ENCODE peak calls at places on chromosomes 2 and 18, in five cellular contexts. Z, W, N, V and A are unnamed samples.

GRCh38 chr18:57619881-57620280 is 1.8 kb downstream of the NARS1 start:
- DNase-seq in N (no peak), Z (no peak), V (no peak), W (no peak), A (no peak)

GRCh38 chr18:48098007-48098406 is 167.5 kb upstream of the SMAD2 start:
- DNase-seq in W (no peak), Z (no peak), N (no peak), V (no peak), A (no peak)

GRCh38 chr2:54258171-54258570 is 2.1 kb upstream of the TSPYL6 start:
- DNase-seq in V (no peak), N (no peak), Z (no peak), W (no peak), A (no peak)

GRCh38 chr2:1796581-1796930 is 52.2 kb upstream of the PXDN start:
- DNase-seq in V (no peak), W (no peak), Z (no peak), N (no peak), A (no peak)

GRCh38 chr18:79543861-79544385 is 135.7 kb upstream of the CTDP1 start:
- DNase-seq in N (no peak), V (no peak), W (no peak), Z (no peak), A (no peak)

GRCh38 chr2:160515120-160515519 is 21.5 kb upstream of the RBMS1 start:
- DNase-seq in V (no peak), W (no peak), N (no peak), Z (no peak), A (no peak)

GRCh38 chr2:120264995-120265394 is 12.3 kb downstream of the RALB start:
- DNase-seq in W (no peak), Z (no peak), V (no peak), N (no peak), A (no peak)

GRCh38 chr2:71457959-71458322 is 4.6 kb downstream of the DYSF start:
- DNase-seq in Z (no peak), W (no peak), N (no peak), V (no peak), A (no peak)

GRCh38 chr2:156435725-156436476 is at the start of gene GPD2:
- DNase-seq in V (peak), W (peak), N (peak), Z (peak), A (peak)

GRCh38 chr18:61892683-61893303 is at the start of gene RNF152:
- DNase-seq in V (no peak), W (no peak), Z (peak), N (no peak), A (no peak)

GRCh38 chr18:26736301-26736700 is 129.2 kb downstream of the AQP4 start:
- DNase-seq in V (no peak), Z (no peak), N (no peak), W (no peak), A (no peak)

GRCh38 chr2:36516136-36516870 is 81.7 kb downstream of the FEZ2 start:
- DNase-seq in N (no peak), Z (peak), W (no peak), V (no peak), A (no peak)

GRCh38 chr2:127637725-127638252 is 8.2 kb upstream of the GPR17 start:
- DNase-seq in W (no peak), Z (peak), N (no peak), V (no peak), A (no peak)

GRCh38 chr2:117862459-117862858 is 48.0 kb downstream of the DDX18 start:
- DNase-seq in W (no peak), V (no peak), N (no peak), Z (no peak), A (no peak)

GRCh38 chr2:29174937-29175336 is 59.7 kb downstream of the CLIP4 start:
- DNase-seq in V (no peak), N (no peak), W (no peak), Z (no peak), A (no peak)

GRCh38 chr2:29182334-29182733 is 67.1 kb downstream of the CLIP4 start:
- DNase-seq in W (no peak), N (no peak), V (no peak), Z (no peak), A (no peak)

GRCh38 chr18:44035554-44035953 is 645.1 kb upstream of the SETBP1 start:
- DNase-seq in W (no peak), Z (no peak), V (no peak), N (no peak), A (no peak)

GRCh38 chr2:145591109-145591809 is 1071.3 kb upstream of the ZEB2 start:
- DNase-seq in Z (no peak), N (no peak), V (no peak), W (no peak), A (no peak)

GRCh38 chr2:186485871-186486650 is at the start of gene ZC3H15:
- DNase-seq in V (peak), W (peak), Z (peak), N (peak), A (peak)

GRCh38 chr18:48805826-48806535 is 144.8 kb downstream of the SMAD7 start:
- DNase-seq in W (no peak), Z (no peak), N (no peak), V (no peak), A (no peak)

GRCh38 chr2:180657054-180657453 is 323.4 kb upstream of the UBE2E3 start:
- DNase-seq in N (no peak), W (no peak), V (no peak), Z (peak), A (no peak)

GRCh38 chr2:29892576-29892975 is 28.8 kb downstream of the ALK start:
- DNase-seq in W (no peak), Z (no peak), V (no peak), N (no peak), A (no peak)

GRCh38 chr2:23430263-23430662 is 45.3 kb downstream of the KLHL29 start:
- DNase-seq in Z (peak), V (no peak), N (no peak), W (no peak), A (no peak)